ENCODE peak calls at places on chromosomes 4 and X, in ten cellular contexts. S, W, N, B, M, G, K, E, A and Q are unnamed samples.
A peak's percentile ranks its signal among the peaks of the same experiment; 100 is the strongest.

GRCh38 chr4:2084316-2084715 is 25.2 kb downstream of the NAT8L start:
- DNase-seq in W (no peak), B (no peak), G (no peak), S (no peak), A (peak; percentile 64), M (no peak), E (no peak), K (no peak), N (peak; percentile 2), Q (no peak)

GRCh38 chr4:2339458-2340271 is 77.8 kb upstream of the MXD4 start:
- DNase-seq in K (no peak), A (peak; percentile 56), N (no peak), E (peak; percentile 2), W (no peak), S (no peak), B (no peak), G (no peak), M (no peak), Q (no peak)

GRCh38 chr4:180926277-180926676 is 1316.9 kb upstream of the TENM3 start:
- DNase-seq in N (no peak), W (no peak), A (no peak), S (no peak), B (no peak), E (no peak), M (no peak), K (no peak), G (no peak), Q (no peak)

GRCh38 chr4:128528793-128529553 is 241.4 kb upstream of the PGRMC2 start:
- DNase-seq in W (peak; percentile 95), E (no peak), N (peak; percentile 99), M (no peak), B (no peak), K (peak; percentile 83), G (peak; percentile 98), S (peak; percentile 35), A (no peak), Q (no peak)

GRCh38 chrX:40095588-40096394 is 2.0 kb downstream of the BCOR start:
- DNase-seq in S (peak; percentile 18), M (no peak), E (no peak), W (no peak), G (no peak), K (no peak), A (peak; percentile 74), N (no peak), B (no peak), Q (no peak)

GRCh38 chrX:133249659-133250058 is 31.5 kb upstream of the TFDP3 start:
- DNase-seq in N (no peak), W (no peak), B (no peak), G (no peak), K (no peak), E (no peak), M (no peak), A (no peak), S (peak; percentile 21), Q (no peak)

GRCh38 chr4:12612866-12613265 is 871.3 kb downstream of the RAB28 start:
- DNase-seq in N (no peak), M (no peak), K (no peak), S (no peak), W (no peak), G (no peak), B (no peak), E (no peak), A (no peak), Q (no peak)

GRCh38 chr4:125179727-125180126 is 135.0 kb upstream of the FAT4 start:
- DNase-seq in W (no peak), K (no peak), S (no peak), E (no peak), N (no peak), M (no peak), G (no peak), A (no peak), B (no peak), Q (no peak)

GRCh38 chrX:129823523-129823922 is 20.2 kb downstream of the ZDHHC9 start:
- DNase-seq in G (no peak), B (no peak), K (no peak), A (no peak), S (no peak), N (no peak), W (no peak), E (no peak), M (no peak), Q (no peak)

GRCh38 chrX:117969337-117969736 is 147.3 kb downstream of the KLHL13 start:
- DNase-seq in G (no peak), S (peak; percentile 30), W (no peak), K (no peak), E (no peak), M (peak; percentile 52), A (no peak), N (no peak), B (no peak), Q (no peak)

GRCh38 chrX:72142094-72142843 is 10.6 kb upstream of the RTL5 start:
- DNase-seq in E (no peak), K (no peak), S (no peak), B (no peak), M (peak; percentile 73), W (no peak), G (no peak), N (no peak), A (no peak), Q (no peak)

GRCh38 chr4:56908206-56909082 is 744 bp downstream of the REST start:
- DNase-seq in A (peak; percentile 91), B (peak; percentile 59), M (no peak), G (peak; percentile 25), S (peak; percentile 53), E (peak; percentile 83), K (no peak), N (peak; percentile 68), W (peak; percentile 20), Q (peak; percentile 85)

GRCh38 chrX:8204169-8204935 is 33.3 kb upstream of the VCX2 start:
- DNase-seq in G (no peak), K (no peak), A (no peak), W (no peak), B (no peak), N (no peak), S (no peak), E (no peak), M (no peak), Q (no peak)

GRCh38 chrX:106159861-106160282 is 8.2 kb upstream of the PWWP3B start:
- DNase-seq in B (no peak), W (no peak), A (no peak), M (no peak), E (no peak), G (no peak), K (no peak), N (no peak), S (no peak), Q (no peak)

GRCh38 chr4:77025643-77026321 is 50.0 kb downstream of the CCNI start:
- DNase-seq in K (no peak), N (peak; percentile 50), A (no peak), B (no peak), M (no peak), S (no peak), G (no peak), E (no peak), W (no peak), Q (peak; percentile 40)

GRCh38 chr4:53490965-53491622 is 100.2 kb downstream of the LNX1 start:
- DNase-seq in N (peak; percentile 93), M (peak; percentile 2), E (peak; percentile 15), W (peak; percentile 94), K (peak; percentile 45), B (no peak), S (peak; percentile 60), G (peak; percentile 61), A (no peak), Q (peak; percentile 24)

GRCh38 chr4:140673729-140674128 is 82.5 kb downstream of the TBC1D9 start:
- DNase-seq in G (no peak), K (no peak), M (no peak), W (peak; percentile 52), E (no peak), S (no peak), B (no peak), A (no peak), N (peak; percentile 87), Q (no peak)